ENCODE peak calls at places on chromosomes 1 and 21, in seven cellular contexts. One of them, this sample, is unnamed.
A peak's percentile ranks its signal among the peaks of the same experiment; 100 is the strongest.

GRCh38 chr1:202615501-202616354 is 94.5 kb downstream of the SYT2 start:
- DNase-seq in H1: no peak
- DNase-seq in K562: no peak
- DNase-seq in GM12878: peak; percentile 70
- DNase-seq in SK-N-SH: peak; percentile 34
- DNase-seq in HepG2: no peak
- DNase-seq in IMR-90: peak; percentile 45
- DNase-seq in this sample: no peak

GRCh38 chr1:76854255-76854654 is 13.0 kb upstream of the ST6GALNAC5 start:
- DNase-seq in H1: no peak
- DNase-seq in K562: no peak
- DNase-seq in GM12878: no peak
- DNase-seq in SK-N-SH: no peak
- DNase-seq in HepG2: no peak
- DNase-seq in IMR-90: no peak
- DNase-seq in this sample: no peak

GRCh38 chr1:225906467-225906866 is 17.5 kb upstream of the LEFTY1 start:
- DNase-seq in H1: no peak
- DNase-seq in K562: no peak
- DNase-seq in GM12878: no peak
- DNase-seq in SK-N-SH: no peak
- DNase-seq in HepG2: no peak
- DNase-seq in IMR-90: no peak
- DNase-seq in this sample: no peak

GRCh38 chr1:47031059-47031458 is 7.6 kb downstream of the CYP4X1 start:
- DNase-seq in H1: no peak
- DNase-seq in K562: no peak
- DNase-seq in GM12878: no peak
- DNase-seq in SK-N-SH: no peak
- DNase-seq in HepG2: no peak
- DNase-seq in IMR-90: no peak
- DNase-seq in this sample: no peak

GRCh38 chr1:37764888-37765441 is at the start of gene EPHA10:
- DNase-seq in H1: peak; percentile 61
- DNase-seq in K562: no peak
- DNase-seq in GM12878: no peak
- DNase-seq in SK-N-SH: peak; percentile 97
- DNase-seq in HepG2: no peak
- DNase-seq in IMR-90: no peak
- DNase-seq in this sample: no peak

GRCh38 chr1:2429780-2430591 is 17.6 kb upstream of the PEX10 start:
- DNase-seq in H1: no peak
- DNase-seq in K562: peak; percentile 54
- DNase-seq in GM12878: no peak
- DNase-seq in SK-N-SH: no peak
- DNase-seq in HepG2: no peak
- DNase-seq in IMR-90: no peak
- DNase-seq in this sample: no peak

GRCh38 chr1:203135636-203136305 is 8.2 kb downstream of the ADORA1 start:
- DNase-seq in H1: no peak
- DNase-seq in K562: no peak
- DNase-seq in GM12878: no peak
- DNase-seq in SK-N-SH: no peak
- DNase-seq in HepG2: no peak
- DNase-seq in IMR-90: no peak
- DNase-seq in this sample: no peak

GRCh38 chr1:47179988-47180563 is 9.8 kb downstream of the PDZK1IP1 start:
- DNase-seq in H1: no peak
- DNase-seq in K562: peak; percentile 72
- DNase-seq in GM12878: no peak
- DNase-seq in SK-N-SH: peak; percentile 14
- DNase-seq in HepG2: no peak
- DNase-seq in IMR-90: no peak
- DNase-seq in this sample: no peak

GRCh38 chr1:87449348-87449963 is 120.8 kb downstream of the LMO4 start:
- DNase-seq in H1: no peak
- DNase-seq in K562: no peak
- DNase-seq in GM12878: peak; percentile 98
- DNase-seq in SK-N-SH: no peak
- DNase-seq in HepG2: no peak
- DNase-seq in IMR-90: peak; percentile 7
- DNase-seq in this sample: no peak

GRCh38 chr1:32650157-32650751 is at the start of gene ZBTB8OS:
- DNase-seq in H1: peak; percentile 54
- DNase-seq in K562: peak; percentile 98
- DNase-seq in GM12878: peak; percentile 88
- DNase-seq in SK-N-SH: peak; percentile 86
- DNase-seq in HepG2: peak; percentile 92
- DNase-seq in IMR-90: peak; percentile 92
- DNase-seq in this sample: peak; percentile 91

GRCh38 chr1:235069577-235070563 is 58.8 kb downstream of the TOMM20 start:
- DNase-seq in H1: no peak
- DNase-seq in K562: no peak
- DNase-seq in GM12878: no peak
- DNase-seq in SK-N-SH: no peak
- DNase-seq in HepG2: peak; percentile 90
- DNase-seq in IMR-90: peak; percentile 98
- DNase-seq in this sample: peak; percentile 47

GRCh38 chr21:32524010-32524719 is 61.2 kb downstream of the TCP10L start:
- DNase-seq in H1: no peak
- DNase-seq in K562: no peak
- DNase-seq in GM12878: no peak
- DNase-seq in SK-N-SH: no peak
- DNase-seq in HepG2: no peak
- DNase-seq in IMR-90: peak; percentile 83
- DNase-seq in this sample: no peak

GRCh38 chr1:147504801-147505303 is 36.4 kb upstream of the BCL9 start:
- DNase-seq in H1: no peak
- DNase-seq in K562: peak; percentile 35
- DNase-seq in GM12878: no peak
- DNase-seq in SK-N-SH: peak; percentile 9
- DNase-seq in HepG2: no peak
- DNase-seq in IMR-90: peak; percentile 15
- DNase-seq in this sample: no peak

GRCh38 chr1:31782066-31782762 is 18.1 kb upstream of the ADGRB2 start:
- DNase-seq in H1: no peak
- DNase-seq in K562: no peak
- DNase-seq in GM12878: no peak
- DNase-seq in SK-N-SH: peak; percentile 81
- DNase-seq in HepG2: no peak
- DNase-seq in IMR-90: no peak
- DNase-seq in this sample: no peak

GRCh38 chr1:1066403-1067283 is 7.5 kb downstream of the RNF223 start:
- DNase-seq in H1: no peak
- DNase-seq in K562: no peak
- DNase-seq in GM12878: no peak
- DNase-seq in SK-N-SH: no peak
- DNase-seq in HepG2: no peak
- DNase-seq in IMR-90: no peak
- DNase-seq in this sample: no peak

GRCh38 chr1:59034925-59035324 is 251.1 kb upstream of the JUN start:
- DNase-seq in H1: no peak
- DNase-seq in K562: no peak
- DNase-seq in GM12878: no peak
- DNase-seq in SK-N-SH: no peak
- DNase-seq in HepG2: no peak
- DNase-seq in IMR-90: no peak
- DNase-seq in this sample: no peak

GRCh38 chr1:31428436-31429221 is 15.6 kb downstream of the SERINC2 start:
- DNase-seq in H1: no peak
- DNase-seq in K562: no peak
- DNase-seq in GM12878: no peak
- DNase-seq in SK-N-SH: no peak
- DNase-seq in HepG2: no peak
- DNase-seq in IMR-90: no peak
- DNase-seq in this sample: no peak

GRCh38 chr1:174021611-174022079 is 512 bp downstream of the RC3H1 start:
- DNase-seq in H1: no peak
- DNase-seq in K562: peak; percentile 76
- DNase-seq in GM12878: no peak
- DNase-seq in SK-N-SH: peak; percentile 72
- DNase-seq in HepG2: peak; percentile 24
- DNase-seq in IMR-90: peak; percentile 35
- DNase-seq in this sample: peak; percentile 59

GRCh38 chr1:81437213-81437612 is 363.5 kb upstream of the ADGRL2 start:
- DNase-seq in H1: no peak
- DNase-seq in K562: no peak
- DNase-seq in GM12878: no peak
- DNase-seq in SK-N-SH: peak; percentile 44
- DNase-seq in HepG2: no peak
- DNase-seq in IMR-90: no peak
- DNase-seq in this sample: no peak

GRCh38 chr1:28507646-28508434 is 2.0 kb downstream of the RCC1 start:
- DNase-seq in H1: no peak
- DNase-seq in K562: peak; percentile 61
- DNase-seq in GM12878: no peak
- DNase-seq in SK-N-SH: no peak
- DNase-seq in HepG2: no peak
- DNase-seq in IMR-90: no peak
- DNase-seq in this sample: no peak

GRCh38 chr1:181086926-181087325 is 1.6 kb upstream of the IER5 start:
- DNase-seq in H1: no peak
- DNase-seq in K562: no peak
- DNase-seq in GM12878: no peak
- DNase-seq in SK-N-SH: no peak
- DNase-seq in HepG2: no peak
- DNase-seq in IMR-90: peak; percentile 80
- DNase-seq in this sample: no peak

GRCh38 chr1:41749992-41750745 is 168.6 kb downstream of the HIVEP3 start:
- DNase-seq in H1: no peak
- DNase-seq in K562: no peak
- DNase-seq in GM12878: no peak
- DNase-seq in SK-N-SH: no peak
- DNase-seq in HepG2: no peak
- DNase-seq in IMR-90: no peak
- DNase-seq in this sample: no peak

GRCh38 chr1:205798577-205798976 is 14.4 kb downstream of the SLC41A1 start:
- DNase-seq in H1: no peak
- DNase-seq in K562: no peak
- DNase-seq in GM12878: no peak
- DNase-seq in SK-N-SH: no peak
- DNase-seq in HepG2: no peak
- DNase-seq in IMR-90: no peak
- DNase-seq in this sample: no peak

DNA sequence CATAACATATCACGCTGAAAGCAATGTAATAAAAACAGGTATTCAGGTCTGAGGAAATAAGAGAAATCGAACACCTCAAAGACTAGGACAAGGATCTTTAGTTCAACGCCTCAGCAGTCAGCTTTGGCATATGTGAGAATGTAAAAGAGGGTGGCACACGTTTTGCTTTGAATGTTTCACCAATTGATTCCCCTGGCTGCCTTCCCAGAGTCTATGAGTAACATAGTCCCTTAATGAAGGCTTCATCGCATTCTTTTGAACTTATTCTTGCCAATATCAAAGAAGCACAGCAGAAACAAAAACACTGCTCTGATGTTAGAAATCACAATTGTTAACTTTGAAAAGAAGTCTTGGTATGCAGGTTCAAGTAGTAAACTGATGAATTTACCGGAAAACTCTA is 764.8 kb downstream of the ADGRL2 start:
- DNase-seq in H1: no peak
- DNase-seq in K562: no peak
- DNase-seq in GM12878: no peak
- DNase-seq in SK-N-SH: no peak
- DNase-seq in HepG2: no peak
- DNase-seq in IMR-90: peak; percentile 1
- DNase-seq in this sample: no peak
- TF ChIP-seq RFX5 in H1: no peak
- TF ChIP-seq RFX5 in K562: no peak
- TF ChIP-seq RFX5 in GM12878: no peak
- TF ChIP-seq RFX5 in SK-N-SH: no peak
- TF ChIP-seq RFX5 in HepG2: no peak
- TF ChIP-seq RFX5 in IMR-90: no peak
- TF ChIP-seq RFX5 in this sample: no peak

GRCh38 chr21:46119565-46120271 is 21.8 kb downstream of the COL6A2 start:
- DNase-seq in H1: no peak
- DNase-seq in K562: no peak
- DNase-seq in GM12878: no peak
- DNase-seq in SK-N-SH: peak; percentile 27
- DNase-seq in HepG2: no peak
- DNase-seq in IMR-90: no peak
- DNase-seq in this sample: no peak
- TF ChIP-seq RFX5 in H1: no peak
- TF ChIP-seq RFX5 in K562: no peak
- TF ChIP-seq RFX5 in GM12878: no peak
- TF ChIP-seq RFX5 in SK-N-SH: no peak
- TF ChIP-seq RFX5 in HepG2: no peak
- TF ChIP-seq RFX5 in IMR-90: no peak
- TF ChIP-seq RFX5 in this sample: no peak

GRCh38 chr21:28489197-28489596 is 503.5 kb downstream of the LTN1 start:
- DNase-seq in H1: no peak
- DNase-seq in K562: no peak
- DNase-seq in GM12878: no peak
- DNase-seq in SK-N-SH: no peak
- DNase-seq in HepG2: no peak
- DNase-seq in IMR-90: no peak
- DNase-seq in this sample: no peak
- TF ChIP-seq RFX5 in H1: no peak
- TF ChIP-seq RFX5 in K562: no peak
- TF ChIP-seq RFX5 in GM12878: no peak
- TF ChIP-seq RFX5 in SK-N-SH: no peak
- TF ChIP-seq RFX5 in HepG2: no peak
- TF ChIP-seq RFX5 in IMR-90: no peak
- TF ChIP-seq RFX5 in this sample: no peak

DNA sequence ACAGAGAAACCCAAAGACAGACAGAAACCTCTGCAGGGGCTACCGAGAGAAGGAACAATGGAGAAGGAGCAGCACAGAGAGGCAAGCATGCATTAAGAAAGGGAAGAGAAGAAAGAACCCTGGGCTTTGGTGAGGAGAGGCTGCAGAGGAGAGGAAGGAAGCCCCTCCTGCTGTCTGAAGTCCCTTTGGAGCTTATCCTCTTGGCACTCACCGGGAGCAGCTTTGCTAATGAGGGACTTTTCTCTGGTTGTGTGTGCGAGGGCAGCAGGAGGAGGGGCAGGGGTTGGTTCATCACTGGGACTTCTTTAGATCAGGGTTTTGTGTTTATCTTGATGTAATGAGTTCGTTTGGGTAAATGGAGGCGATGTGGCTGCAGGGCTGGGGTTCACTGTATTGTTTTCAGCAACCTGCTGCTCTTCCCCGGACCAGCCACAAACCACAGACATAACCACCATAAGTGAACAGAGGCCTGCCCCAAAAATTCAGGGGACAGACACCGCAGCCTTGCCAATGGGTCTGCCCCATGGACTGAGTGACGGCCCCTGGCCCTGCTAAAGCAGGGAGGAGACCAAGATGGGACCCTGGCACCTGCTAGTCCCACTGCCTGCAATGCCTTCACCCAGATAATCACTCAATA is 100.6 kb downstream of the KCND3 start:
- DNase-seq in H1: no peak
- DNase-seq in K562: no peak
- DNase-seq in GM12878: no peak
- DNase-seq in SK-N-SH: no peak
- DNase-seq in HepG2: no peak
- DNase-seq in IMR-90: no peak
- DNase-seq in this sample: no peak
- TF ChIP-seq RFX5 in H1: no peak
- TF ChIP-seq RFX5 in K562: no peak
- TF ChIP-seq RFX5 in GM12878: no peak
- TF ChIP-seq RFX5 in SK-N-SH: no peak
- TF ChIP-seq RFX5 in HepG2: no peak
- TF ChIP-seq RFX5 in IMR-90: no peak
- TF ChIP-seq RFX5 in this sample: no peak